ENCODE peak calls at places on chromosomes 12 and 14, in four cellular contexts. L, O, V and E are unnamed samples.

GRCh38 chr14:69328765-69329164 is 68.8 kb downstream of the GALNT16 start:
- DNase-seq in O (no peak), V (no peak), L (no peak), E (no peak)

GRCh38 chr12:31466768-31467167 is 124.2 kb downstream of the DENND5B start:
- DNase-seq in V (no peak), O (no peak), L (no peak), E (no peak)

GRCh38 chr12:55925371-55925770 is 2.3 kb downstream of the PYM1 start:
- DNase-seq in O (no peak), L (no peak), V (no peak), E (no peak)

GRCh38 chr12:62861157-62861535 is 73.8 kb downstream of the PPM1H start:
- DNase-seq in L (no peak), V (no peak), O (no peak), E (no peak)

GRCh38 chr12:32920506-32921085 is 24.0 kb upstream of the PKP2 start:
- DNase-seq in L (no peak), O (no peak), V (no peak), E (no peak)

GRCh38 chr14:30210630-30211029 is 283.0 kb upstream of the PRKD1 start:
- DNase-seq in O (no peak), L (no peak), V (no peak), E (no peak)

GRCh38 chr12:83114042-83114441 is 427.3 kb downstream of the TMTC2 start:
- DNase-seq in V (no peak), O (no peak), L (no peak), E (no peak)

GRCh38 chr12:75660107-75660530 is 148.7 kb upstream of the KRR1 start:
- DNase-seq in O (no peak), L (peak), V (no peak), E (no peak)

GRCh38 chr14:77052281-77053044 is 24.0 kb upstream of the IRF2BPL start:
- DNase-seq in L (no peak), V (no peak), O (no peak), E (no peak)

GRCh38 chr12:46461459-46461858 is 88.9 kb upstream of the SLC38A2 start:
- DNase-seq in V (no peak), O (no peak), L (no peak), E (no peak)

GRCh38 chr12:62230652-62231051 is 29.6 kb upstream of the USP15 start:
- DNase-seq in L (no peak), O (no peak), V (no peak), E (no peak)

GRCh38 chr14:93941293-93941910 is 14.3 kb downstream of the FAM181A start:
- DNase-seq in O (no peak), V (no peak), L (no peak), E (no peak)

GRCh38 chr12:113097716-113098427 is 37.7 kb downstream of the RASAL1 start:
- DNase-seq in V (no peak), O (peak), L (no peak), E (no peak)

GRCh38 chr12:2251485-2252179 is 198.8 kb downstream of the CACNA1C start:
- DNase-seq in O (no peak), L (no peak), V (no peak), E (no peak)

GRCh38 chr12:92226036-92226661 is 80.5 kb upstream of the BTG1 start:
- DNase-seq in L (no peak), V (no peak), O (no peak), E (no peak)

GRCh38 chr12:67766370-67766769 is 117.8 kb downstream of the DYRK2 start:
- DNase-seq in V (no peak), L (no peak), O (no peak), E (no peak)

GRCh38 chr14:36550899-36551298 is 30.9 kb upstream of the NKX2-1 start:
- DNase-seq in O (no peak), L (no peak), V (no peak), E (no peak)

GRCh38 chr14:21449899-21450216 is 6.1 kb downstream of the CHD8 start:
- DNase-seq in V (no peak), L (no peak), O (no peak), E (no peak)

GRCh38 chr12:123268850-123269249 is 2.8 kb downstream of the CDK2AP1 start:
- DNase-seq in O (no peak), L (no peak), V (no peak), E (no peak)

GRCh38 chr14:59140441-59140840 is 48.0 kb upstream of the DAAM1 start:
- DNase-seq in V (no peak), O (no peak), L (no peak), E (no peak)

GRCh38 chr14:31038521-31039166 is 12.5 kb upstream of the STRN3 start:
- DNase-seq in L (peak), V (no peak), O (no peak), E (no peak)

GRCh38 chr12:92829683-92830282 is 99.3 kb downstream of the EEA1 start:
- DNase-seq in L (no peak), O (no peak), V (no peak), E (no peak)

GRCh38 chr12:41277019-41277770 is 89.1 kb downstream of the PDZRN4 start:
- DNase-seq in L (peak), V (no peak), O (peak), E (peak)

GRCh38 chr12:58176296-58176869 is 235.0 kb downstream of the ATP23 start:
- DNase-seq in L (peak), V (no peak), O (peak), E (peak)

GRCh38 chr14:56196274-56196673 is 78.1 kb downstream of the PELI2 start:
- DNase-seq in O (no peak), L (no peak), V (no peak), E (no peak)

GRCh38 chr12:106926657-106927056 is 29.1 kb upstream of the TMEM263 start:
- DNase-seq in V (no peak), O (no peak), L (no peak), E (no peak)

GRCh38 chr14:51018521-51018920 is 74.2 kb upstream of the PYGL start:
- DNase-seq in V (no peak), L (no peak), O (no peak), E (no peak)

GRCh38 chr14:64951724-64952123 is 9.2 kb upstream of the GPX2 start:
- DNase-seq in O (no peak), V (no peak), L (no peak), E (no peak)

GRCh38 chr14:102316048-102316745 is 3.3 kb upstream of the ZNF839 start:
- DNase-seq in V (no peak), L (no peak), O (peak), E (peak)

GRCh38 chr14:59297070-59297766 is 108.8 kb downstream of the DAAM1 start:
- DNase-seq in V (no peak), O (no peak), L (no peak), E (no peak)

GRCh38 chr12:62882140-62882539 is 52.8 kb downstream of the PPM1H start:
- DNase-seq in O (no peak), L (no peak), V (no peak), E (no peak)

GRCh38 chr14:74612346-74613021 is 447 bp upstream of the LTBP2 start:
- DNase-seq in L (no peak), O (peak), V (peak), E (peak)
- TF ChIP-seq CTCF in L (peak), O (peak), V (peak), E (peak)

GRCh38 chr14:99441157-99441870 is 39.3 kb downstream of the SETD3 start:
- DNase-seq in V (no peak), L (no peak), O (peak), E (no peak)
- TF ChIP-seq CTCF in V (no peak), L (peak), O (peak), E (peak)

GRCh38 chr12:59372971-59373370 is 222.9 kb upstream of the SLC16A7 start:
- DNase-seq in O (peak), V (no peak), L (peak), E (no peak)
- TF ChIP-seq CTCF in O (peak), V (no peak), L (peak), E (peak)

GRCh38 chr12:38926501-38926900 is 21.1 kb upstream of the CPNE8 start:
- DNase-seq in V (no peak), L (no peak), O (no peak), E (no peak)

GRCh38 chr12:38919191-38919590 is 13.8 kb upstream of the CPNE8 start:
- DNase-seq in V (no peak), O (no peak), L (no peak), E (no peak)

GRCh38 chr12:38915783-38916182 is 10.4 kb upstream of the CPNE8 start:
- DNase-seq in V (no peak), L (no peak), O (no peak), E (no peak)

GRCh38 chr12:38921025-38921677 is 15.8 kb upstream of the CPNE8 start:
- DNase-seq in V (peak), O (peak), L (peak), E (peak)
- TF ChIP-seq CTCF in V (no peak), O (peak), L (peak), E (peak)

DNA sequence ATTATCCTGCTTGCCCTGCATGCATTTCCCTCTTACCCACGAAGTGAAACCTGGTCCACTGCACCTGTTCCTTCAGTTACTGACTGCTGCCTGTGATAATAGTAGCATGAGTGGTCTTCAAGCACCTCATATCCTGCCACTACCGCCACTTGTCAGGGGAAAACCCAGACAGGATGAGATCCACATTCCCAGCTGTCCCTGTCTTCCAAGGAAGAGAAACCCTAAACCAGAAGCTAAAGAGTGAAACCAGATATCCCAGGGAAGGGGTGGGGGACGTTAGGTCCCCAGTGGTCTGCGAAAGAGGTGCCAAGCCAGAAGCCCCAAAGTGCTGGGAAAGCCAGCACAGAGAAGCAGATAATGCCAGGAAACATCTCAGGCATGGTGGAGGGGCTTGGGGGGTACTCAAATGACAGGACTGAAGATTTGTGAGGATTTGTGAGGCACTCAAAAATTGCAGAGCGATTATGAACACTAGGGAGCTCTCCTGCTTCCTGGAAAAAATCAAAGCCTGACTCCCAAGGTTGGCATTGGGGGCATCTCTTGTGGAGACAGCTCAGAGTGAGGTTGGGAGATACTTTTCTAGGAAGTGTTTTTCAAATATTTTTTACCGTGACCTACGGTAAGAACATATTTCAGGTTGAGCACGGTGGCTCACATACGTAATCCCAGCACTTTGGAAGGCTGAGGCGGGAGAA is 77.9 kb downstream of the TMEM30B start:
- DNase-seq in L (no peak), V (no peak), O (peak), E (no peak)
- TF ChIP-seq CTCF in L (no peak), V (no peak), O (no peak), E (no peak)

GRCh38 chr14:66206554-66206953 is 279.6 kb upstream of the CCDC196 start:
- DNase-seq in L (no peak), V (no peak), O (no peak), E (no peak)
- TF ChIP-seq CTCF in L (no peak), V (no peak), O (no peak), E (no peak)

DNA sequence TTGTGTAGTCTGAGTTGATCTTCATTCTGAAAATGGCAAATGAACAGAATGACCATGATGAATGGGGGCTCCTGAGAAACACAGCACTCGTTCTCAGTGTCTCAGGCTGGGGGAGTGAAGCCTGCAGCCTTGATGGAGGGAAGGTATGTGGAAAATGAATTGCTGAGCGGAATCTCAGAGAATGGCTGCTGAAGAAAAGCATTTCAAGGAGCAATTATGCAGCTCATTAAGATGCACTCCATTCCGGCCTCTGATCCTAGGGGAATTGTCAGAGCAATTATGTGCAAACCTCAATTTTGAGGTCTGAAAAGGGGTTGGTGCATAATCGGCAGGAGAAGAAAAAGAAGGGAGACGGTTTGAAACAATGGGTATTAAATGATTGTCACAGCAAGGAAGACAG is 167.2 kb downstream of the CHST11 start:
- DNase-seq in V (no peak), L (no peak), O (no peak), E (no peak)
- TF ChIP-seq CTCF in V (no peak), L (no peak), O (no peak), E (no peak)

GRCh38 chr12:68899251-68899771 is 33.7 kb downstream of the CPM start:
- DNase-seq in V (peak), O (no peak), L (peak), E (no peak)
- TF ChIP-seq CTCF in V (no peak), O (no peak), L (peak), E (no peak)

GRCh38 chr12:52083638-52083996 is 4.1 kb downstream of the SMIM41 start:
- DNase-seq in V (no peak), L (no peak), O (no peak), E (no peak)

GRCh38 chr12:52082668-52082987 is 3.1 kb downstream of the SMIM41 start:
- DNase-seq in L (no peak), V (no peak), O (no peak), E (no peak)

GRCh38 chr12:52084491-52085231 is 5.2 kb downstream of the SMIM41 start:
- DNase-seq in V (no peak), L (no peak), O (no peak), E (no peak)

GRCh38 chr12:52082026-52082667 is 2.6 kb downstream of the SMIM41 start:
- DNase-seq in O (peak), V (peak), L (no peak), E (no peak)

GRCh38 chr12:52082988-52083637 is 3.6 kb downstream of the SMIM41 start:
- DNase-seq in V (peak), O (peak), L (no peak), E (peak)
- TF ChIP-seq CTCF in V (peak), O (peak), L (peak), E (peak)